ENCODE peak calls at places on chromosomes 4 and X, in four cellular contexts. Y is posterior cingulate gyrus, W is SHP77, E is AG10803. T is an unnamed sample.

GRCh38 chr4:16598241-16599224 is 299.9 kb downstream of the LDB2 start:
- DNase-seq in Y (no peak), E (peak; percentile 62), W (no peak), T (no peak)

GRCh38 chr4:152278505-152279301 is 257.2 kb downstream of the FBXW7 start:
- DNase-seq in W (no peak), Y (peak; percentile 43), E (no peak), T (no peak)

GRCh38 chr4:77007358-77008230 is 58.0 kb downstream of the SEPTIN11 start:
- DNase-seq in Y (no peak), W (no peak), E (peak; percentile 74), T (no peak)

GRCh38 chr4:128322986-128323385 is 35.4 kb upstream of the PGRMC2 start:
- DNase-seq in Y (no peak), W (no peak), E (peak; percentile 92), T (no peak)

GRCh38 chrX:18654873-18655836 is 16.8 kb downstream of the RS1 start:
- DNase-seq in Y (no peak), W (no peak), E (no peak), T (no peak)

GRCh38 chr4:141133146-141134006 is at the start of gene RNF150:
- DNase-seq in W (peak; percentile 73), Y (peak; percentile 63), E (peak; percentile 89), T (peak; percentile 72)

GRCh38 chr4:1002631-1003251 is 8.7 kb upstream of the FGFRL1 start:
- DNase-seq in W (no peak), Y (no peak), E (no peak), T (no peak)

GRCh38 chrX:16665089-16665488 is 15.1 kb downstream of the S100G start:
- DNase-seq in W (no peak), E (peak; percentile 69), Y (no peak), T (no peak)

GRCh38 chrX:362351-362750 is 24.4 kb downstream of the PPP2R3B start:
- DNase-seq in W (no peak), E (no peak), Y (no peak), T (no peak)

GRCh38 chrX:4754878-4755604 is 1041.6 kb upstream of the PRKX start:
- DNase-seq in Y (no peak), E (no peak), W (no peak), T (no peak)

GRCh38 chr4:71195932-71196331 is 142.9 kb upstream of the SLC4A4 start:
- DNase-seq in E (peak; percentile 93), W (no peak), Y (no peak), T (no peak)

GRCh38 chr4:85515701-85516100 is 40.8 kb downstream of the ARHGAP24 start:
- DNase-seq in W (no peak), E (no peak), Y (no peak), T (no peak)

GRCh38 chr4:6192245-6192644 is 8.1 kb downstream of the JAKMIP1 start:
- DNase-seq in Y (no peak), W (no peak), E (no peak), T (no peak)

GRCh38 chr4:83361416-83362196 is 27.0 kb upstream of the HPSE start:
- DNase-seq in W (no peak), E (no peak), Y (no peak), T (no peak)

GRCh38 chr4:55340246-55340645 is 5.8 kb upstream of the SRD5A3 start:
- DNase-seq in Y (no peak), E (no peak), W (no peak), T (no peak)

GRCh38 chr4:156169861-156170260 is 216.2 kb upstream of the CTSO start:
- DNase-seq in W (no peak), Y (no peak), E (peak; percentile 27), T (no peak)

GRCh38 chr4:1294891-1295290 is 5.2 kb downstream of the MAEA start:
- DNase-seq in E (no peak), W (no peak), Y (no peak), T (no peak)

GRCh38 chrX:129984196-129984962 is 1.9 kb downstream of the BCORL1 start:
- DNase-seq in W (no peak), Y (no peak), E (peak; percentile 3), T (peak; percentile 41)

GRCh38 chr4:185520119-185520518 is 15.2 kb downstream of the PDLIM3 start:
- DNase-seq in W (no peak), Y (no peak), E (no peak), T (no peak)

GRCh38 chr4:140296871-140297570 is 76.4 kb upstream of the SCOC start:
- DNase-seq in W (no peak), E (no peak), Y (no peak), T (no peak)

GRCh38 chr4:32884198-32884597 is 2164.0 kb downstream of the PCDH7 start:
- DNase-seq in E (peak; percentile 13), Y (no peak), W (no peak), T (no peak)

GRCh38 chrX:23644744-23645143 is 22.5 kb upstream of the PRDX4 start:
- DNase-seq in E (no peak), W (no peak), Y (no peak), T (no peak)

GRCh38 chr4:140326395-140326993 is 47.0 kb upstream of the SCOC start:
- DNase-seq in E (peak; percentile 60), W (no peak), Y (no peak), T (peak; percentile 38)

GRCh38 chrX:39894626-39895025 is 203.1 kb downstream of the BCOR start:
- DNase-seq in W (peak; percentile 10), E (no peak), Y (no peak), T (no peak)

GRCh38 chrX:153761863-153762262 is 2.2 kb upstream of the PLXNB3 start:
- DNase-seq in W (no peak), E (no peak), Y (no peak), T (no peak)

GRCh38 chrX:129678881-129679195 is 24.1 kb upstream of the APLN start:
- DNase-seq in E (no peak), Y (no peak), W (no peak), T (no peak)

GRCh38 chr4:55468724-55469123 is 73.0 kb downstream of the TMEM165 start:
- DNase-seq in W (no peak), E (peak; percentile 45), Y (no peak), T (no peak)

GRCh38 chrX:119325456-119325855 is 73.7 kb upstream of the SLC25A43 start:
- DNase-seq in W (no peak), E (peak; percentile 22), Y (no peak), T (no peak)

GRCh38 chr4:121397941-121398601 is 17.3 kb upstream of the QRFPR start:
- DNase-seq in E (no peak), Y (no peak), W (no peak), T (no peak)

GRCh38 chr4:32025840-32026459 is 1305.8 kb downstream of the PCDH7 start:
- DNase-seq in Y (no peak), W (no peak), E (peak; percentile 46), T (no peak)

GRCh38 chr4:148044889-148045352 is 313.0 kb downstream of the ARHGAP10 start:
- DNase-seq in W (no peak), E (no peak), Y (no peak), T (no peak)

GRCh38 chrX:39736219-39737211 is 361.2 kb downstream of the BCOR start:
- DNase-seq in Y (no peak), W (no peak), E (peak; percentile 90), T (no peak)

GRCh38 chrX:112067601-112068000 is 15.0 kb downstream of the TRPC5 start:
- DNase-seq in W (no peak), Y (no peak), E (no peak), T (no peak)

GRCh38 chr4:114108869-114109268 is 129.4 kb upstream of the ARSJ start:
- DNase-seq in Y (no peak), W (no peak), E (peak; percentile 19), T (no peak)

GRCh38 chr4:123449780-123450179 is 53.2 kb downstream of the SPRY1 start:
- DNase-seq in E (peak; percentile 58), Y (no peak), W (no peak), T (peak; percentile 29)

GRCh38 chr4:13396161-13396560 is 88.0 kb downstream of the RAB28 start:
- DNase-seq in W (no peak), Y (no peak), E (no peak), T (no peak)

GRCh38 chrX:19785647-19786046 is 101.8 kb downstream of the SH3KBP1 start:
- DNase-seq in Y (no peak), E (no peak), W (no peak), T (no peak)

GRCh38 chrX:119655125-119655524 is 37.8 kb downstream of the SEPTIN6 start:
- DNase-seq in Y (no peak), E (peak; percentile 62), W (no peak), T (no peak)

T was measured in germinal center.